ENCODE peak calls at places on chromosomes 12 and 14, in nine cellular contexts. S, Z, M, V, C, K, O, W and A are unnamed samples.

GRCh38 chr14:102591372-102591943 is 991 bp upstream of the RCOR1 start:
- DNase-seq in S (peak), Z (peak), M (no peak), V (no peak), C (no peak), K (peak), O (peak), W (peak), A (no peak)

GRCh38 chr14:37447883-37448391 is 147.1 kb downstream of the FOXA1 start:
- DNase-seq in S (no peak), Z (no peak), M (no peak), V (no peak), C (no peak), K (no peak), O (no peak), W (no peak), A (peak)

GRCh38 chr12:50619610-50619958 is 114.8 kb downstream of the DIP2B start:
- DNase-seq in S (no peak), Z (no peak), M (no peak), V (no peak), C (no peak), K (no peak), O (no peak), W (no peak), A (no peak)

GRCh38 chr12:45794422-45794821 is 64.9 kb downstream of the ARID2 start:
- DNase-seq in S (no peak), Z (no peak), M (no peak), V (no peak), C (no peak), K (no peak), O (no peak), W (no peak), A (no peak)

GRCh38 chr12:44812062-44812461 is 64.1 kb downstream of the NELL2 start:
- DNase-seq in S (no peak), Z (no peak), M (no peak), V (no peak), C (peak), K (no peak), O (no peak), W (no peak), A (peak)

GRCh38 chr14:64806202-64806861 is 73.4 kb downstream of the SPTB start:
- DNase-seq in S (no peak), Z (no peak), M (no peak), V (no peak), C (no peak), K (peak), O (no peak), W (peak), A (peak)

GRCh38 chr12:71447691-71448660 is 8.4 kb downstream of the LGR5 start:
- DNase-seq in S (no peak), Z (no peak), M (no peak), V (no peak), C (no peak), K (peak), O (no peak), W (no peak), A (no peak)

GRCh38 chr12:20588057-20588456 is 107.1 kb upstream of the SLCO1C1 start:
- DNase-seq in S (no peak), Z (no peak), M (no peak), V (no peak), C (no peak), K (no peak), O (no peak), W (peak), A (no peak)

GRCh38 chr14:92105845-92106094 is 612 bp downstream of the ATXN3 start:
- DNase-seq in S (no peak), Z (peak), M (peak), V (no peak), C (no peak), K (no peak), O (peak), W (peak), A (peak)

GRCh38 chr12:116891019-116891418 is 9.8 kb upstream of the HRK start:
- DNase-seq in S (no peak), Z (no peak), M (no peak), V (no peak), C (no peak), K (no peak), O (no peak), W (no peak), A (no peak)

GRCh38 chr12:46187023-46187422 is 81.8 kb downstream of the SLC38A1 start:
- DNase-seq in S (no peak), Z (no peak), M (no peak), V (peak), C (no peak), K (peak), O (no peak), W (peak), A (peak)

GRCh38 chr14:90576981-90577660 is 180.3 kb downstream of the CALM1 start:
- DNase-seq in S (no peak), Z (no peak), M (no peak), V (no peak), C (no peak), K (no peak), O (no peak), W (no peak), A (no peak)

GRCh38 chr12:50637870-50638481 is 125.9 kb upstream of the ATF1 start:
- DNase-seq in S (no peak), Z (no peak), M (no peak), V (no peak), C (no peak), K (peak), O (no peak), W (no peak), A (peak)

GRCh38 chr14:34005901-34006300 is 55.0 kb upstream of the EGLN3 start:
- DNase-seq in S (no peak), Z (no peak), M (no peak), V (no peak), C (no peak), K (no peak), O (no peak), W (no peak), A (no peak)

GRCh38 chr14:105881021-105881930 is 354.9 kb downstream of the TMEM121 start:
- DNase-seq in S (no peak), Z (no peak), M (no peak), V (no peak), C (no peak), K (no peak), O (no peak), W (no peak), A (no peak)

GRCh38 chr12:109165599-109165998 is 49.2 kb downstream of the ACACB start:
- DNase-seq in S (no peak), Z (no peak), M (no peak), V (no peak), C (no peak), K (no peak), O (no peak), W (no peak), A (peak)

GRCh38 chr14:73751157-73751691 is 37.0 kb upstream of the PNMA1 start:
- DNase-seq in S (no peak), Z (no peak), M (no peak), V (no peak), C (no peak), K (no peak), O (no peak), W (no peak), A (no peak)

GRCh38 chr14:23478109-23478698 is 8.7 kb downstream of the NGDN start:
- DNase-seq in S (peak), Z (peak), M (no peak), V (peak), C (peak), K (peak), O (peak), W (peak), A (peak)

GRCh38 chr12:104877107-104877705 is 80.9 kb downstream of the SLC41A2 start:
- DNase-seq in S (peak), Z (peak), M (no peak), V (peak), C (peak), K (peak), O (peak), W (peak), A (peak)

GRCh38 chr12:8956073-8956472 is 6.6 kb upstream of the M6PR start:
- DNase-seq in S (no peak), Z (no peak), M (no peak), V (no peak), C (no peak), K (no peak), O (no peak), W (no peak), A (no peak)

GRCh38 chr12:79217306-79217705 is 352.7 kb downstream of the SYT1 start:
- DNase-seq in S (no peak), Z (no peak), M (no peak), V (no peak), C (no peak), K (no peak), O (no peak), W (no peak), A (no peak)

GRCh38 chr12:51401900-51402299 is 10.7 kb upstream of the GALNT6 start:
- DNase-seq in S (no peak), Z (no peak), M (no peak), V (no peak), C (no peak), K (no peak), O (no peak), W (no peak), A (no peak)

GRCh38 chr12:10279937-10280336 is 27.7 kb upstream of the KLRD1 start:
- DNase-seq in S (no peak), Z (no peak), M (no peak), V (no peak), C (no peak), K (no peak), O (no peak), W (no peak), A (no peak)
- TF ChIP-seq CTCF in S (no peak), Z (no peak), M (no peak), V (no peak), C (no peak), K (no peak), O (no peak), W (no peak), A (no peak)

DNA sequence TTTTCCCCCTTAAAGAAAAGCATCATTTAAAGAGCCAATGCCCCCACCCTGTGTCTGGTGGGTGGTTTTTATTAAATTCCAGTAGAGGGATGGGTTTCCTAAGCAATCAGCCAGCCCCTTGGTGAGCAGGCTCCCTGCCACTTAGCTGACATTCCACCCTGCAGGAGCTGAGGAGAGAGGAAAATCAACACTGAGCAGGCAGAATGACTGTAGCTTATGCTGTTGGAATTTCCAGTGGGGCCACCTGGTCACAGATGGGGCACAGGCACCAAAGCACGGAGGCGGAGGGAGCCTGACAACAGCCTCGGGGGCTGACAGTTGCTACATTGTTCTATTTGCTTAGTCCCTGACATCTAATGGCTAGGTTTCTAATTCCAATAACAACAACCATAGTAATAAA is 127.7 kb downstream of the TMEM30B start:
- DNase-seq in S (no peak), Z (no peak), M (no peak), V (no peak), C (no peak), K (peak), O (no peak), W (no peak), A (peak)
- TF ChIP-seq CTCF in S (no peak), Z (no peak), M (no peak), V (no peak), C (no peak), K (peak), O (no peak), W (no peak), A (no peak)

DNA sequence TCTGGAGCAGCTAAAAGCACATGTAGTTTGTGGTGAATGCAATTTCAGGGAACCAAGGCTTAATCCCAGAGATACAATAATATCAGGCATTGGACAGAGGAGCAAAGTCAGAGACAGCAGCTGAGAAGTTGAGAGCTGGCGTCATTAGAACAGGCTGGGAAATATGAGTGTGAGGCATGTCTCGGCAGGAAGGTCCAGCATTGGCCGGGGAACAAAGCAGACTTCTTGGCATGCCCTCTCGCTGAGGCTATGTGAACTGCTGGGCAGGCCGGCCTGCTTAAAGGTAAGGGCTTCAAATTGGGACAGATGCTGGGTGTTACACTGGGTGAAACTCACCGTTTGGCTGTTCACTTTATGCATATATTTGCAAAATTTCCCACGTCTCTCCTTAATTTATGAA is 125.4 kb downstream of the CAND1 start:
- DNase-seq in S (no peak), Z (peak), M (no peak), V (peak), C (no peak), K (peak), O (no peak), W (peak), A (peak)
- TF ChIP-seq CTCF in S (no peak), Z (no peak), M (peak), V (peak), C (no peak), K (peak), O (no peak), W (peak), A (peak)

GRCh38 chr12:122880155-122880605 is 15.7 kb downstream of the VPS37B start:
- DNase-seq in S (no peak), Z (no peak), M (no peak), V (no peak), C (no peak), K (peak), O (no peak), W (no peak), A (no peak)

GRCh38 chr12:122884860-122885259 is 11.1 kb downstream of the VPS37B start:
- DNase-seq in S (no peak), Z (no peak), M (no peak), V (no peak), C (no peak), K (no peak), O (no peak), W (no peak), A (no peak)

GRCh38 chr12:122884091-122884826 is 11.7 kb downstream of the VPS37B start:
- DNase-seq in S (no peak), Z (no peak), M (no peak), V (no peak), C (no peak), K (no peak), O (no peak), W (no peak), A (no peak)

GRCh38 chr12:122880668-122881067 is 15.3 kb downstream of the VPS37B start:
- DNase-seq in S (peak), Z (no peak), M (no peak), V (no peak), C (no peak), K (peak), O (no peak), W (no peak), A (no peak)

DNA sequence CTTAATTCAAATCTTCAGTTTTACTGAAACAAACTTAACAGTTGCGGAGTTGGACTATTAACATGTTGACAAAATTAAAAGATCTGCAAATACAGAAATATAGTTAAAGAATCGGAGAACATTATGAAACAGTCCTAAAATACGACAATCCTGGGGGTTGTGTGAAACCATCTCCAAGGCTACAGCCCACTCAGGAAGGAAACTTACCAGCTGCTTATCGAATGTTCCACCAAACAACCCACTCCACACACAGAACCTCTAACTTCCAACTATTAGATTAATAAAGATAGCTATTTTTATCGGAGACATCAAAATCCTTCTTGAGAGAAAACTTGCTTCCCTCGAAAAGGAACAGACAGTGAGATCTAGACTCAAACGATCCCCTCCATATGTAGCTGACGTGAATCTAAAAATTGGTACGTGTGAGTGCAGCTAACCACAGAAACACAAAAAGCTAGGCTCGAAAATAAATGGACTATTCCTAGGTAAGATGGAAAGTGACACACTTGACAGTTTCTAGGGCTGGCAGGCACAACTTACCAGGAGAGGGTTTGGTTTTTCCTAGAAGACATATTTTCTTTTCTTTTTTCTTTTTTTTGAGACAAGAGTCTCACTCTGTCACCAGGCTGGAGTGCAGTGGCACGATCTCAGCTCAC is 12.9 kb downstream of the VPS37B start:
- DNase-seq in S (no peak), Z (no peak), M (no peak), V (no peak), C (no peak), K (no peak), O (no peak), W (no peak), A (no peak)
- TF ChIP-seq CTCF in S (no peak), Z (no peak), M (no peak), V (no peak), C (no peak), K (no peak), O (no peak), W (no peak), A (no peak)

DNA sequence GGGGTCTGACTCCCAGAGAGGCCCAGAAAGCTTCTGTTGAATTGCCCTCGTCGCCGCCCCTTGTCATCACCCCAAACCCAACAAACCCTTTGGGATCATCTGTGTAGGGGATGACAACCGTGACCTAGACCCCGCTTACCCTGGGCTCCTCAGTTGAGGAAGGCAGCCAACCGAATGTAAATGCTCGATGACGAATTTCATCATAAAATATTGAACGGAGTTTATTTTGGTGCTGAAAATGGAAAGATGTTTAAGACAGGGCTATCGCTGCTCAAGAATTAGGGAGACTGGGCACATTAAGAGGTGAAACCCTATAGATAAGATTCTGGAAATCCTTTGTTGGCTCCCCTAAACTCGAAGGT is 512 bp downstream of the ACTR10 start:
- DNase-seq in S (no peak), Z (no peak), M (no peak), V (no peak), C (no peak), K (no peak), O (no peak), W (no peak), A (no peak)
- TF ChIP-seq CTCF in S (no peak), Z (no peak), M (no peak), V (no peak), C (no peak), K (no peak), O (no peak), W (no peak), A (no peak)

GRCh38 chr12:11793896-11794295 is 144.4 kb downstream of the ETV6 start:
- DNase-seq in S (no peak), Z (no peak), M (no peak), V (no peak), C (no peak), K (peak), O (no peak), W (no peak), A (no peak)
- TF ChIP-seq CTCF in S (no peak), Z (no peak), M (no peak), V (no peak), C (no peak), K (no peak), O (no peak), W (no peak), A (no peak)

GRCh38 chr12:56772625-56773024 is 9.5 kb downstream of the HSD17B6 start:
- DNase-seq in S (no peak), Z (no peak), M (no peak), V (no peak), C (no peak), K (no peak), O (no peak), W (no peak), A (no peak)

GRCh38 chr12:56766535-56766934 is 3.4 kb downstream of the HSD17B6 start:
- DNase-seq in S (no peak), Z (no peak), M (no peak), V (no peak), C (no peak), K (no peak), O (no peak), W (peak), A (no peak)

GRCh38 chr12:56763753-56764657 is 881 bp downstream of the HSD17B6 start:
- DNase-seq in S (no peak), Z (no peak), M (no peak), V (no peak), C (no peak), K (peak), O (no peak), W (no peak), A (peak)

GRCh38 chr12:56769868-56770267 is 6.7 kb downstream of the HSD17B6 start:
- DNase-seq in S (no peak), Z (no peak), M (no peak), V (no peak), C (no peak), K (no peak), O (no peak), W (no peak), A (no peak)

DNA sequence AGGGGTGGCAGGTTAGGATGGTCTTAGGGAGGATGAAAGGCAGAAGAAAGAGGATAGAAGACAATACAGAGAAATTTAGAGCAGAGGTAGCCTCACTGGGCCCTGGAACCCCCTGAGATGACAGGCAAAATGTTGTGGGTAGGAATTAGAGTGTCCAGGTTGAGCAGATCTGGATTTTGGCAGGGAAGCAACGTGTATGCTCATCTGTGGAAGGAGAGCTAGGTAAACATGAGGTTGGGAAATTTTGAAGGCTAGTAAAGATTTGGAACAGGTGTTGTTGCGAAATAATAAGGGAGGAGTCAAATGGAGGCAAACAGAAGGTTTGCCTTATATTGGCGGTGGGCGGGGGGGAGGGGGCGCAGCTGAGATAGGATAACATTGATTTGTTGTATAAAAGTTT is 5.3 kb downstream of the HSD17B6 start:
- DNase-seq in S (no peak), Z (no peak), M (no peak), V (no peak), C (no peak), K (no peak), O (no peak), W (peak), A (no peak)
- TF ChIP-seq CTCF in S (no peak), Z (no peak), M (no peak), V (no peak), C (no peak), K (no peak), O (no peak), W (no peak), A (no peak)

GRCh38 chr12:112524676-112525425 is 106.1 kb downstream of the PTPN11 start:
- DNase-seq in S (no peak), Z (no peak), M (no peak), V (no peak), C (no peak), K (peak), O (no peak), W (no peak), A (peak)
- TF ChIP-seq CTCF in S (peak), Z (no peak), M (no peak), V (no peak), C (no peak), K (peak), O (peak), W (peak), A (peak)

DNA sequence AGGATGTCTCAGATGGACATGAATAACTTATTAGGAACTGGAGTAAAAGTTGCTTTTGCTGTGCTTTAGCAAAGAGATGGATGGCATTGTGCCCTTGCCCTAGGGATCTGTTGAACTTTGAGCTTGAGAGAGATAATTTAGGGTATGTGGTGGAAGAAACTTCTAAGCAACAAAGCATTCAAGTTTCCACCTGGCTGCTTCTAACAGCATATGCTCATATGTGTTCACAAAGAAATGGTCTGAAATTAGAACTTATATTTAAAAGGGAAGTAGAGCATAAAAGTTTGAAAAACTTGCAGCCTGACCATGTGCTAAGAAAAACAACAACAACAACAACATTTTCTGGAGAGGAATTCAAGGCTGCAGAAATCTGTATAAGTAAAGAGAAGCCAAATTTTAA is 7.9 kb upstream of the CPSF6 start:
- DNase-seq in S (no peak), Z (no peak), M (no peak), V (no peak), C (no peak), K (no peak), O (no peak), W (no peak), A (no peak)
- TF ChIP-seq CTCF in S (no peak), Z (no peak), M (no peak), V (no peak), C (no peak), K (no peak), O (no peak), W (no peak), A (no peak)

GRCh38 chr12:33427071-33427470 is 12.5 kb downstream of the SYT10 start:
- DNase-seq in S (no peak), Z (no peak), M (no peak), V (no peak), C (no peak), K (no peak), O (no peak), W (no peak), A (peak)
- TF ChIP-seq CTCF in S (no peak), Z (no peak), M (peak), V (no peak), C (no peak), K (no peak), O (peak), W (no peak), A (peak)